ENCODE peak calls at places on chromosome 19, in six cellular contexts. One of them, this sample, is unnamed.

GRCh38 chr19:55581145-55581827 is 638 bp upstream of the ZNF579 start:
- DNase-seq in retinal pigment epithelial cell: no peak
- DNase-seq in AG10803: no peak
- DNase-seq in heart right ventricle: no peak
- DNase-seq in mucosa of descending colon: no peak
- DNase-seq in activated B cell treated with CpG ODN at 0.5 μM for 24 hours: no peak
- DNase-seq in this sample: no peak

GRCh38 chr19:8397291-8397690 is 7.1 kb downstream of the RAB11B start:
- DNase-seq in AG10803: no peak
- DNase-seq in mucosa of descending colon: peak
- DNase-seq in retinal pigment epithelial cell: no peak
- DNase-seq in activated B cell treated with CpG ODN at 0.5 μM for 24 hours: no peak
- DNase-seq in heart right ventricle: no peak
- DNase-seq in this sample: no peak

GRCh38 chr19:39057615-39058014 is 25.3 kb upstream of the FBXO27 start:
- DNase-seq in AG10803: no peak
- DNase-seq in mucosa of descending colon: no peak
- DNase-seq in retinal pigment epithelial cell: no peak
- DNase-seq in activated B cell treated with CpG ODN at 0.5 μM for 24 hours: no peak
- DNase-seq in heart right ventricle: no peak
- DNase-seq in this sample: no peak

GRCh38 chr19:36140289-36141038 is 598 bp downstream of the CAPNS1 start:
- DNase-seq in mucosa of descending colon: peak
- DNase-seq in activated B cell treated with CpG ODN at 0.5 μM for 24 hours: no peak
- DNase-seq in retinal pigment epithelial cell: no peak
- DNase-seq in AG10803: peak
- DNase-seq in heart right ventricle: peak
- DNase-seq in this sample: peak

GRCh38 chr19:55208880-55209429 is 346 bp downstream of the PTPRH start:
- DNase-seq in heart right ventricle: no peak
- DNase-seq in AG10803: no peak
- DNase-seq in mucosa of descending colon: no peak
- DNase-seq in retinal pigment epithelial cell: no peak
- DNase-seq in activated B cell treated with CpG ODN at 0.5 μM for 24 hours: no peak
- DNase-seq in this sample: no peak

GRCh38 chr19:54063350-54064078 is at the start of gene VSTM1:
- DNase-seq in retinal pigment epithelial cell: no peak
- DNase-seq in mucosa of descending colon: no peak
- DNase-seq in activated B cell treated with CpG ODN at 0.5 μM for 24 hours: no peak
- DNase-seq in heart right ventricle: no peak
- DNase-seq in AG10803: no peak
- DNase-seq in this sample: no peak

GRCh38 chr19:37551123-37551993 is 43.2 kb downstream of the ZNF571 start:
- DNase-seq in heart right ventricle: peak
- DNase-seq in retinal pigment epithelial cell: peak
- DNase-seq in AG10803: peak
- DNase-seq in activated B cell treated with CpG ODN at 0.5 μM for 24 hours: peak
- DNase-seq in mucosa of descending colon: peak
- DNase-seq in this sample: no peak

GRCh38 chr19:31331536-31331935 is 17.7 kb downstream of the TSHZ3 start:
- DNase-seq in heart right ventricle: no peak
- DNase-seq in activated B cell treated with CpG ODN at 0.5 μM for 24 hours: no peak
- DNase-seq in retinal pigment epithelial cell: no peak
- DNase-seq in mucosa of descending colon: no peak
- DNase-seq in AG10803: no peak
- DNase-seq in this sample: no peak

GRCh38 chr19:4432918-4433506 is 24.6 kb downstream of the UBXN6 start:
- DNase-seq in mucosa of descending colon: no peak
- DNase-seq in heart right ventricle: no peak
- DNase-seq in AG10803: no peak
- DNase-seq in activated B cell treated with CpG ODN at 0.5 μM for 24 hours: no peak
- DNase-seq in retinal pigment epithelial cell: no peak
- DNase-seq in this sample: no peak

GRCh38 chr19:17078038-17078919 is 2.7 kb downstream of the MYO9B start:
- DNase-seq in AG10803: no peak
- DNase-seq in mucosa of descending colon: no peak
- DNase-seq in heart right ventricle: no peak
- DNase-seq in retinal pigment epithelial cell: no peak
- DNase-seq in activated B cell treated with CpG ODN at 0.5 μM for 24 hours: no peak
- DNase-seq in this sample: no peak

GRCh38 chr19:33274663-33275558 is 27.4 kb downstream of the CEBPA start:
- DNase-seq in mucosa of descending colon: peak
- DNase-seq in retinal pigment epithelial cell: no peak
- DNase-seq in activated B cell treated with CpG ODN at 0.5 μM for 24 hours: no peak
- DNase-seq in AG10803: no peak
- DNase-seq in heart right ventricle: no peak
- DNase-seq in this sample: no peak

DNA sequence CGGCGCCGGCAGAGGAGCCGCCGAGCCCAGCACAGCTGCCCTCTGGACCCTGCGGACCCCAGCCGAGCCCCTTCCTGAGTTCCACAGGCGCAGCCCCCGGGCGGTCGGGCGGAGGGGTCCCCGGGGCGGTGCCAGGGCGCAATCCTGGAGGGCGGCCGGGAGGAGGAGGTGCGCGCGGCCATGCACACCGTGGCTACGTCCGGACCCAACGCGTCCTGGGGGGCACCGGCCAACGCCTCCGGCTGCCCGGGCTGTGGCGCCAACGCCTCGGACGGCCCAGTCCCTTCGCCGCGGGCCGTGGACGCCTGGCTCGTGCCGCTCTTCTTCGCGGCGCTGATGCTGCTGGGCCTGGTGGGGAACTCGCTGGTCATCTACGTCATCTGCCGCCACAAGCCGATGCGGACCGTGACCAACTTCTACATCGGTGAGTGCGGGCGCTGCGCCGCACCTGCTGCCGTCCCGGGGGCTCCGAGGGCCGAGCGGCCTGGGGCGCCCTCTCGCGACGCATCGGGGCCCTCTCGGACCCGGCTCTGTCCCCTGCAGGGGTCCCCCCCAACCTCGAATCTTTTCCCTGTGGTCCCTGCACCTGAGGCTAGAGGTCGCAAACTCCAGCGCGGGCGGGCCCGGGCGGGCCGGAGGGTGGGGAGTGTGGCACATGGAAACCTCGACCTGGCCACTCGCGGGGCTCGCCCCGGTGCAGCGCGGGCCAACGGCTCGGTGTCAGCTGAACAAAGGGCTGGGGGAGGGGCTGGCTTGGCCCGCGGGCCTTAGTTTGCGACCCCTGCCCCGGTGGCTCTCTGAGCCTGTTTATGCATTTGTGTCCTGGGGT is at the start of gene KISS1R:
- DNase-seq in mucosa of descending colon: peak
- DNase-seq in heart right ventricle: no peak
- DNase-seq in retinal pigment epithelial cell: no peak
- DNase-seq in AG10803: no peak
- DNase-seq in activated B cell treated with CpG ODN at 0.5 μM for 24 hours: peak
- DNase-seq in this sample: peak
- TF ChIP-seq CTCF in mucosa of descending colon: no peak
- TF ChIP-seq CTCF in heart right ventricle: peak
- TF ChIP-seq CTCF in retinal pigment epithelial cell: peak
- TF ChIP-seq CTCF in AG10803: peak
- TF ChIP-seq CTCF in activated B cell treated with CpG ODN at 0.5 μM for 24 hours: no peak
- TF ChIP-seq CTCF in this sample: peak

GRCh38 chr19:46052896-46053295 is 12.1 kb upstream of the IGFL4 start:
- DNase-seq in mucosa of descending colon: no peak
- DNase-seq in heart right ventricle: no peak
- DNase-seq in retinal pigment epithelial cell: no peak
- DNase-seq in AG10803: no peak
- DNase-seq in activated B cell treated with CpG ODN at 0.5 μM for 24 hours: no peak
- DNase-seq in this sample: no peak

DNA sequence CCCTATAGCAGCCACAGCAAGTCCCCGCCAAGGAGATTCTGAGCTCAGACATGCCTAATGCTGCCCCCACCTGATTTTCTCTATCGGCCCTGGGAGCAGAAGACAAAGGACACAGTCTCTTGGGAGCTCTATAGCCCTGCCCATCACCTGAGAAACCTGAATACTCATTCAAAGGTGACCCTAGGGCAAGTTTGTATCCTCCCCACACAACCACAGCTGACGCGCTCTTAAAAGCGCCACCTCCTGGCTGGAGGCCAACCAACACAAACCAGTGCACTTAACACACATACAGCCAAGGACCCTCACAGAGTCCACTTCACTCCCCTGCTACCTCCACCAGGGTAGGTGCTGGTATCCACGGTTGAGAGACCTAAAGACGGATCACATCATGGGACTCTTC is 8.8 kb upstream of the IGFL4 start:
- DNase-seq in AG10803: no peak
- DNase-seq in mucosa of descending colon: no peak
- DNase-seq in activated B cell treated with CpG ODN at 0.5 μM for 24 hours: no peak
- DNase-seq in retinal pigment epithelial cell: no peak
- DNase-seq in heart right ventricle: no peak
- DNase-seq in this sample: no peak
- TF ChIP-seq CTCF in AG10803: no peak
- TF ChIP-seq CTCF in mucosa of descending colon: no peak
- TF ChIP-seq CTCF in activated B cell treated with CpG ODN at 0.5 μM for 24 hours: no peak
- TF ChIP-seq CTCF in retinal pigment epithelial cell: no peak
- TF ChIP-seq CTCF in heart right ventricle: peak
- TF ChIP-seq CTCF in this sample: peak

GRCh38 chr19:11382898-11383705 is 1.0 kb downstream of the EPOR start:
- DNase-seq in heart right ventricle: peak
- DNase-seq in activated B cell treated with CpG ODN at 0.5 μM for 24 hours: peak
- DNase-seq in AG10803: no peak
- DNase-seq in retinal pigment epithelial cell: no peak
- DNase-seq in mucosa of descending colon: peak
- DNase-seq in this sample: peak
- TF ChIP-seq CTCF in heart right ventricle: peak
- TF ChIP-seq CTCF in activated B cell treated with CpG ODN at 0.5 μM for 24 hours: peak
- TF ChIP-seq CTCF in AG10803: peak
- TF ChIP-seq CTCF in retinal pigment epithelial cell: peak
- TF ChIP-seq CTCF in mucosa of descending colon: peak
- TF ChIP-seq CTCF in this sample: peak

GRCh38 chr19:44782729-44783128 is 5.0 kb downstream of the CBLC start:
- DNase-seq in activated B cell treated with CpG ODN at 0.5 μM for 24 hours: no peak
- DNase-seq in heart right ventricle: no peak
- DNase-seq in mucosa of descending colon: no peak
- DNase-seq in retinal pigment epithelial cell: no peak
- DNase-seq in AG10803: no peak
- DNase-seq in this sample: no peak
- TF ChIP-seq CTCF in activated B cell treated with CpG ODN at 0.5 μM for 24 hours: no peak
- TF ChIP-seq CTCF in heart right ventricle: no peak
- TF ChIP-seq CTCF in mucosa of descending colon: no peak
- TF ChIP-seq CTCF in retinal pigment epithelial cell: no peak
- TF ChIP-seq CTCF in AG10803: no peak
- TF ChIP-seq CTCF in this sample: peak

DNA sequence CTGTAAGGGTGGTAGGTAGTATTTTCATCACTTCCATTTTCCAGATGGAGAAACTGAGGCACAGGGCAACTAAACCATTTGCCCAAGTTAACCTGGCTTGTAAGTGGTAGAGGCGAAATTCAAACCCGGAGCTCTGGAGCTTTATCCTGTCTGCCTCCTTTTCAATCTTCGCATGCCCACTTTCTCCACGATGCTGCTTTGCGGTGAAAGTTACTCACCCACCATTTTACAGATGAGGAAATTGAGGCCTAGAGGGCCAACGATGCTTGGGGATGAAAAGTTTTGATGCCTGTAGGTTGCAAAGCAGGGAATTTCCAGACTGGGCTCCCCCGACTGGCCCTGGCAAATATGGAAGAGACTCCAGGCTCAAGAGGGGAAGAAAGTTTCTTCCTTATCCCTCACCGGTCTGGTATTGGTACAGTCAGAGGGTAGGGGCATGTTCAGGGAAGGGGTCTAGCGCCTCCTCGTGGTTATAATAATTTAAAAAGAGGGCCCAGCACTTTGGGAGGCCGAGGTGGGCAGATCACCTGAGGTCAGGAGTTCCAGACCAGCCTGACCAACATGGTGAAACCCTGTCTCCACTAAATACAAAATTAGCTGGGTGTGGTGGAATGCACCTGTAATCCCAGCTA is 1.9 kb upstream of the SH2D3A start:
- DNase-seq in retinal pigment epithelial cell: no peak
- DNase-seq in AG10803: peak
- DNase-seq in heart right ventricle: no peak
- DNase-seq in activated B cell treated with CpG ODN at 0.5 μM for 24 hours: no peak
- DNase-seq in mucosa of descending colon: peak
- DNase-seq in this sample: no peak
- TF ChIP-seq CTCF in retinal pigment epithelial cell: peak
- TF ChIP-seq CTCF in AG10803: peak
- TF ChIP-seq CTCF in heart right ventricle: peak
- TF ChIP-seq CTCF in activated B cell treated with CpG ODN at 0.5 μM for 24 hours: no peak
- TF ChIP-seq CTCF in mucosa of descending colon: no peak
- TF ChIP-seq CTCF in this sample: peak

GRCh38 chr19:48330012-48330681 is 4.8 kb downstream of the EMP3 start:
- DNase-seq in AG10803: no peak
- DNase-seq in activated B cell treated with CpG ODN at 0.5 μM for 24 hours: peak
- DNase-seq in mucosa of descending colon: peak
- DNase-seq in heart right ventricle: peak
- DNase-seq in retinal pigment epithelial cell: peak
- DNase-seq in this sample: peak
- TF ChIP-seq CTCF in AG10803: no peak
- TF ChIP-seq CTCF in activated B cell treated with CpG ODN at 0.5 μM for 24 hours: no peak
- TF ChIP-seq CTCF in mucosa of descending colon: no peak
- TF ChIP-seq CTCF in heart right ventricle: no peak
- TF ChIP-seq CTCF in retinal pigment epithelial cell: peak
- TF ChIP-seq CTCF in this sample: peak

GRCh38 chr19:2474232-2475017 is 1.5 kb upstream of the GADD45B start:
- DNase-seq in mucosa of descending colon: peak
- DNase-seq in AG10803: peak
- DNase-seq in retinal pigment epithelial cell: no peak
- DNase-seq in heart right ventricle: peak
- DNase-seq in activated B cell treated with CpG ODN at 0.5 μM for 24 hours: peak
- DNase-seq in this sample: peak

GRCh38 chr19:2477141-2477710 is 1.3 kb downstream of the GADD45B start:
- DNase-seq in heart right ventricle: peak
- DNase-seq in activated B cell treated with CpG ODN at 0.5 μM for 24 hours: peak
- DNase-seq in mucosa of descending colon: peak
- DNase-seq in retinal pigment epithelial cell: no peak
- DNase-seq in AG10803: no peak
- DNase-seq in this sample: no peak

GRCh38 chr19:2475702-2476450 is at the start of gene GADD45B:
- DNase-seq in heart right ventricle: peak
- DNase-seq in activated B cell treated with CpG ODN at 0.5 μM for 24 hours: peak
- DNase-seq in retinal pigment epithelial cell: peak
- DNase-seq in mucosa of descending colon: peak
- DNase-seq in AG10803: peak
- DNase-seq in this sample: peak

GRCh38 chr19:2476451-2477140 is 669 bp downstream of the GADD45B start:
- DNase-seq in heart right ventricle: peak
- DNase-seq in mucosa of descending colon: peak
- DNase-seq in AG10803: peak
- DNase-seq in retinal pigment epithelial cell: no peak
- DNase-seq in activated B cell treated with CpG ODN at 0.5 μM for 24 hours: peak
- DNase-seq in this sample: no peak

GRCh38 chr19:2475018-2475701 is 767 bp upstream of the GADD45B start:
- DNase-seq in activated B cell treated with CpG ODN at 0.5 μM for 24 hours: peak
- DNase-seq in mucosa of descending colon: peak
- DNase-seq in heart right ventricle: peak
- DNase-seq in AG10803: peak
- DNase-seq in retinal pigment epithelial cell: no peak
- DNase-seq in this sample: peak
- TF ChIP-seq CTCF in activated B cell treated with CpG ODN at 0.5 μM for 24 hours: no peak
- TF ChIP-seq CTCF in mucosa of descending colon: no peak
- TF ChIP-seq CTCF in heart right ventricle: no peak
- TF ChIP-seq CTCF in AG10803: no peak
- TF ChIP-seq CTCF in retinal pigment epithelial cell: no peak
- TF ChIP-seq CTCF in this sample: no peak

This sample was measured in neural crest cell.